ENCODE peak calls at places on chromosomes 16 and 17, in five cellular contexts. I, Y, Q, J and S are unnamed samples.
A peak's percentile ranks its signal among the peaks of the same experiment; 100 is the strongest.

GRCh38 chr17:56624315-56624714 is 30.8 kb downstream of the NOG start:
- DNase-seq in I (no peak), Y (no peak), Q (no peak), J (no peak), S (no peak)

GRCh38 chr17:50787106-50787505 is 19.8 kb upstream of the ANKRD40CL start:
- DNase-seq in I (no peak), Y (no peak), Q (no peak), J (no peak), S (peak; percentile 19)

GRCh38 chr17:20771104-20771503 is 191.6 kb downstream of the CDRT15L2 start:
- DNase-seq in I (no peak), Y (no peak), Q (no peak), J (no peak), S (no peak)

GRCh38 chr16:20868890-20869289 is 31.3 kb downstream of the DCUN1D3 start:
- DNase-seq in I (no peak), Y (peak; percentile 86), Q (peak; percentile 90), J (no peak), S (no peak)

GRCh38 chr17:78173025-78173715 is 4.8 kb downstream of the SYNGR2 start:
- DNase-seq in I (no peak), Y (no peak), Q (no peak), J (no peak), S (no peak)

GRCh38 chr17:68600881-68601564 is at the start of gene FAM20A:
- DNase-seq in I (no peak), Y (no peak), Q (peak; percentile 65), J (peak; percentile 36), S (no peak)

GRCh38 chr17:69696645-69697044 is 282.1 kb downstream of the MAP2K6 start:
- DNase-seq in I (no peak), Y (no peak), Q (no peak), J (no peak), S (no peak)

GRCh38 chr16:57271867-57272495 is 12.5 kb downstream of the PLLP start:
- DNase-seq in I (no peak), Y (no peak), Q (peak; percentile 5), J (no peak), S (no peak)

GRCh38 chr16:27906883-27907282 is 156.6 kb downstream of the GSG1L start:
- DNase-seq in I (no peak), Y (no peak), Q (no peak), J (no peak), S (no peak)

GRCh38 chr17:20073056-20073979 is 64.2 kb downstream of the SPECC1 start:
- DNase-seq in I (no peak), Y (peak; percentile 66), Q (peak; percentile 58), J (no peak), S (no peak)

GRCh38 chr16:58299757-58300349 is 5.0 kb upstream of the PRSS54 start:
- DNase-seq in I (no peak), Y (peak; percentile 5), Q (no peak), J (peak; percentile 3), S (peak; percentile 9)

GRCh38 chr16:15653227-15653626 is 3.2 kb downstream of the NDE1 start:
- DNase-seq in I (no peak), Y (peak; percentile 82), Q (no peak), J (no peak), S (no peak)

GRCh38 chr17:44191941-44192496 is 5.2 kb downstream of the TMUB2 start:
- DNase-seq in I (no peak), Y (no peak), Q (no peak), J (no peak), S (no peak)

GRCh38 chr17:39769974-39770587 is 32.3 kb downstream of the GRB7 start:
- DNase-seq in I (no peak), Y (no peak), Q (no peak), J (peak; percentile 67), S (peak; percentile 7)

GRCh38 chr17:77391668-77392375 is 251.1 kb downstream of the SEC14L1 start:
- DNase-seq in I (no peak), Y (peak; percentile 93), Q (peak; percentile 83), J (no peak), S (no peak)

GRCh38 chr16:68636064-68636551 is 9.0 kb upstream of the CDH3 start:
- DNase-seq in I (no peak), Y (no peak), Q (no peak), J (no peak), S (no peak)

GRCh38 chr17:40779181-40779909 is 3.0 kb downstream of the KRT27 start:
- DNase-seq in I (no peak), Y (no peak), Q (no peak), J (peak; percentile 33), S (no peak)

GRCh38 chr16:21194771-21195301 is 16.5 kb downstream of the ZP2 start:
- DNase-seq in I (no peak), Y (peak; percentile 41), Q (no peak), J (no peak), S (no peak)

GRCh38 chr17:15436399-15437369 is 30.7 kb downstream of the CDRT4 start:
- DNase-seq in I (peak; percentile 48), Y (peak; percentile 34), Q (peak; percentile 84), J (no peak), S (peak; percentile 95)

GRCh38 chr16:84024854-84025253 is 17.7 kb downstream of the SLC38A8 start:
- DNase-seq in I (no peak), Y (peak; percentile 79), Q (no peak), J (no peak), S (no peak)

GRCh38 chr16:79628501-79628975 is 28.0 kb upstream of the MAF start:
- DNase-seq in I (no peak), Y (no peak), Q (no peak), J (no peak), S (no peak)

GRCh38 chr17:59521465-59522126 is 43.8 kb upstream of the DHX40 start:
- DNase-seq in I (peak; percentile 27), Y (peak; percentile 88), Q (peak; percentile 50), J (peak; percentile 37), S (peak; percentile 28)

GRCh38 chr17:5530265-5530782 is 44.0 kb downstream of the MIS12 start:
- DNase-seq in I (no peak), Y (no peak), Q (no peak), J (no peak), S (no peak)

GRCh38 chr16:3513892-3514600 is 13.2 kb downstream of the CLUAP1 start:
- DNase-seq in I (no peak), Y (no peak), Q (no peak), J (no peak), S (no peak)

GRCh38 chr17:30958187-30958586 is 12.7 kb upstream of the RNF135 start:
- DNase-seq in I (no peak), Y (no peak), Q (no peak), J (no peak), S (no peak)